ENCODE peak calls at places on chromosomes 4 and X, in nine cellular contexts. One of them, this sample, is unnamed.

GRCh38 chr4:118059397-118059796 is 25.1 kb downstream of the NDST3 start:
- DNase-seq in esophagus muscularis mucosa: no peak
- DNase-seq in Peyer's patch: no peak
- DNase-seq in fibroblast of lung: no peak
- DNase-seq in heart right ventricle: no peak
- DNase-seq in astrocyte: no peak
- DNase-seq in SK-N-SH: no peak
- DNase-seq in brain microvascular endothelial cell: no peak
- DNase-seq in choroid plexus epithelial cell: no peak
- DNase-seq in this sample: no peak

GRCh38 chrX:134868766-134869495 is 121.9 kb upstream of the SMIM10 start:
- DNase-seq in astrocyte: peak
- DNase-seq in fibroblast of lung: peak
- DNase-seq in choroid plexus epithelial cell: peak
- DNase-seq in brain microvascular endothelial cell: peak
- DNase-seq in esophagus muscularis mucosa: no peak
- DNase-seq in SK-N-SH: no peak
- DNase-seq in Peyer's patch: no peak
- DNase-seq in heart right ventricle: no peak
- DNase-seq in this sample: peak

GRCh38 chr4:48970471-48970921 is 15.6 kb upstream of the CWH43 start:
- DNase-seq in SK-N-SH: no peak
- DNase-seq in fibroblast of lung: peak
- DNase-seq in astrocyte: peak
- DNase-seq in brain microvascular endothelial cell: peak
- DNase-seq in heart right ventricle: no peak
- DNase-seq in esophagus muscularis mucosa: no peak
- DNase-seq in choroid plexus epithelial cell: peak
- DNase-seq in Peyer's patch: no peak
- DNase-seq in this sample: peak

GRCh38 chr4:103482471-103482870 is 237.3 kb downstream of the TACR3 start:
- DNase-seq in astrocyte: no peak
- DNase-seq in heart right ventricle: no peak
- DNase-seq in Peyer's patch: no peak
- DNase-seq in choroid plexus epithelial cell: no peak
- DNase-seq in brain microvascular endothelial cell: no peak
- DNase-seq in fibroblast of lung: no peak
- DNase-seq in esophagus muscularis mucosa: no peak
- DNase-seq in SK-N-SH: no peak
- DNase-seq in this sample: no peak

GRCh38 chr4:88623097-88623496 is 30.8 kb downstream of the HERC3 start:
- DNase-seq in Peyer's patch: no peak
- DNase-seq in fibroblast of lung: peak
- DNase-seq in astrocyte: peak
- DNase-seq in esophagus muscularis mucosa: no peak
- DNase-seq in brain microvascular endothelial cell: peak
- DNase-seq in heart right ventricle: no peak
- DNase-seq in SK-N-SH: no peak
- DNase-seq in choroid plexus epithelial cell: peak
- DNase-seq in this sample: peak

GRCh38 chr4:159480826-159481225 is 377.9 kb downstream of the RAPGEF2 start:
- DNase-seq in heart right ventricle: no peak
- DNase-seq in brain microvascular endothelial cell: no peak
- DNase-seq in choroid plexus epithelial cell: no peak
- DNase-seq in SK-N-SH: no peak
- DNase-seq in fibroblast of lung: no peak
- DNase-seq in esophagus muscularis mucosa: no peak
- DNase-seq in astrocyte: no peak
- DNase-seq in Peyer's patch: no peak
- DNase-seq in this sample: no peak

GRCh38 chr4:84920591-84920990 is 45.9 kb downstream of the WDFY3 start:
- DNase-seq in heart right ventricle: no peak
- DNase-seq in choroid plexus epithelial cell: peak
- DNase-seq in SK-N-SH: no peak
- DNase-seq in brain microvascular endothelial cell: peak
- DNase-seq in fibroblast of lung: peak
- DNase-seq in astrocyte: peak
- DNase-seq in Peyer's patch: no peak
- DNase-seq in esophagus muscularis mucosa: no peak
- DNase-seq in this sample: peak

GRCh38 chr4:47484169-47484568 is 906 bp upstream of the ATP10D start:
- DNase-seq in SK-N-SH: no peak
- DNase-seq in esophagus muscularis mucosa: no peak
- DNase-seq in fibroblast of lung: no peak
- DNase-seq in Peyer's patch: no peak
- DNase-seq in brain microvascular endothelial cell: no peak
- DNase-seq in heart right ventricle: no peak
- DNase-seq in astrocyte: no peak
- DNase-seq in choroid plexus epithelial cell: no peak
- DNase-seq in this sample: no peak

GRCh38 chr4:183256756-183257385 is 63.2 kb downstream of the CLDN22 start:
- DNase-seq in choroid plexus epithelial cell: peak
- DNase-seq in fibroblast of lung: peak
- DNase-seq in esophagus muscularis mucosa: no peak
- DNase-seq in astrocyte: no peak
- DNase-seq in SK-N-SH: peak
- DNase-seq in brain microvascular endothelial cell: peak
- DNase-seq in Peyer's patch: peak
- DNase-seq in heart right ventricle: peak
- DNase-seq in this sample: peak

GRCh38 chrX:152733261-152733975 is at the start of the genes CSAG1 and MAGEA12:
- DNase-seq in fibroblast of lung: no peak
- DNase-seq in brain microvascular endothelial cell: no peak
- DNase-seq in astrocyte: no peak
- DNase-seq in choroid plexus epithelial cell: no peak
- DNase-seq in heart right ventricle: no peak
- DNase-seq in SK-N-SH: peak
- DNase-seq in Peyer's patch: no peak
- DNase-seq in esophagus muscularis mucosa: no peak
- DNase-seq in this sample: no peak

GRCh38 chrX:1465261-1466231 is 12.8 kb upstream of the ASMTL start:
- DNase-seq in fibroblast of lung: no peak
- DNase-seq in esophagus muscularis mucosa: peak
- DNase-seq in choroid plexus epithelial cell: no peak
- DNase-seq in heart right ventricle: peak
- DNase-seq in astrocyte: no peak
- DNase-seq in brain microvascular endothelial cell: no peak
- DNase-seq in SK-N-SH: no peak
- DNase-seq in Peyer's patch: no peak
- DNase-seq in this sample: peak

GRCh38 chrX:152619897-152620296 is 17.8 kb upstream of the GABRQ start:
- DNase-seq in choroid plexus epithelial cell: no peak
- DNase-seq in Peyer's patch: no peak
- DNase-seq in esophagus muscularis mucosa: no peak
- DNase-seq in astrocyte: peak
- DNase-seq in fibroblast of lung: peak
- DNase-seq in brain microvascular endothelial cell: no peak
- DNase-seq in SK-N-SH: no peak
- DNase-seq in heart right ventricle: no peak
- DNase-seq in this sample: no peak

GRCh38 chrX:125436855-125437254 is 117.2 kb downstream of the TEX13C start:
- DNase-seq in SK-N-SH: no peak
- DNase-seq in fibroblast of lung: no peak
- DNase-seq in Peyer's patch: no peak
- DNase-seq in heart right ventricle: no peak
- DNase-seq in esophagus muscularis mucosa: no peak
- DNase-seq in brain microvascular endothelial cell: no peak
- DNase-seq in astrocyte: no peak
- DNase-seq in choroid plexus epithelial cell: peak
- DNase-seq in this sample: peak
- TF ChIP-seq CTCF in SK-N-SH: peak
- TF ChIP-seq CTCF in fibroblast of lung: no peak
- TF ChIP-seq CTCF in Peyer's patch: no peak
- TF ChIP-seq CTCF in heart right ventricle: peak
- TF ChIP-seq CTCF in esophagus muscularis mucosa: no peak
- TF ChIP-seq CTCF in brain microvascular endothelial cell: no peak
- TF ChIP-seq CTCF in astrocyte: peak
- TF ChIP-seq CTCF in choroid plexus epithelial cell: no peak
- TF ChIP-seq CTCF in this sample: peak

GRCh38 chrX:102654696-102655095 is 3.4 kb downstream of the GPRASP1 start:
- DNase-seq in esophagus muscularis mucosa: no peak
- DNase-seq in astrocyte: no peak
- DNase-seq in SK-N-SH: no peak
- DNase-seq in fibroblast of lung: no peak
- DNase-seq in brain microvascular endothelial cell: no peak
- DNase-seq in choroid plexus epithelial cell: no peak
- DNase-seq in heart right ventricle: no peak
- DNase-seq in Peyer's patch: no peak
- DNase-seq in this sample: no peak

GRCh38 chrX:102658551-102658950 is 7.3 kb downstream of the GPRASP1 start:
- DNase-seq in astrocyte: no peak
- DNase-seq in fibroblast of lung: no peak
- DNase-seq in SK-N-SH: no peak
- DNase-seq in brain microvascular endothelial cell: no peak
- DNase-seq in Peyer's patch: no peak
- DNase-seq in esophagus muscularis mucosa: no peak
- DNase-seq in heart right ventricle: no peak
- DNase-seq in choroid plexus epithelial cell: no peak
- DNase-seq in this sample: peak

DNA sequence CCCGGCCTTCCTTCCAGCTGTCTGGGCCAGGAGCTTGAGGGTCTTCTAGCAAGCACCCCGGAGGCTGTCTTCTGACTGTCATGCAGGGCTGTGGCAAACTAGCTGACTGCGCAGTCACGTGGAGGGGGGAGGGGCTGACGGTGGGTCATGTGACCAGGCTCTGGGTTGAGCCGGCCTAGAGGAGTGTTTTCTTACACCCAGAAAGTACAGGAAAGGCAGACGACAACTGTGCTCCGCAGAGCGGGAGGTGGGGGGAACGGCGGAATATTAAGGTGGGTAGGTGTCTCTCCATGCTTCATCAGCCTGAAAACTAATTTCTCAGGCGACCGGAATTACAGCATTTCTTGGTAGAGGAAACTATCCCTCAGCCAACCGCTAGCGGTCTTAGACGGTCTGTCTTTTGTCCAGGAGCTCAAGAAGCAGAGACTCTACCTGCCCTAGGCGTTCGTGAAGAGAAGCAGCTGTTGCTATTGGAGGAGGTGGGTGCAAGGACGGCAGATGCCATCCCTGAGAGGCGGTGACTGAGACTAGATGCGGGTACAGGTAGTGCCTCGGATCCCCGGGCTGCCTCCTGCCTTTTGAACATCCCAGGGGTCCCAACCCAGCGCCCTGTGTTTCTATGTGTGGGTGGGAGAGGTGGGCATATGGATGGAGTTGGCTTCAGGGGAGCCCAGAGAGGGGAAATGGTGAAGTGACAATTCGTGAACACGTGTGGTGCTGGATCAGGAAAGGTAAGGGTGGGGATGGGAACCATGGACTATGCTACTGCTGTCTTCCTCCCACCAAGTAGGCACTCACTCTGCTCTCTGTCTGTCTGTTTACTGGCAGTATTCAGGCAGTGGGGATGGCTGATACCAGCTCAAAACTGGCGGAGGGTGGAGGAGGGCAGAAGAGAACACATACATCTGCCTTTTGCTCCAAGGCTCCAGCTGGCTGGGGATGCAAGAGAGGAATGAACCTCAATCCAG is 8.8 kb downstream of the GPRASP1 start:
- DNase-seq in brain microvascular endothelial cell: peak
- DNase-seq in esophagus muscularis mucosa: peak
- DNase-seq in choroid plexus epithelial cell: peak
- DNase-seq in fibroblast of lung: peak
- DNase-seq in Peyer's patch: peak
- DNase-seq in heart right ventricle: peak
- DNase-seq in SK-N-SH: peak
- DNase-seq in astrocyte: peak
- DNase-seq in this sample: peak
- H3K4me3 ChIP-seq in brain microvascular endothelial cell: peak
- H3K4me3 ChIP-seq in esophagus muscularis mucosa: peak
- H3K4me3 ChIP-seq in choroid plexus epithelial cell: peak
- H3K4me3 ChIP-seq in fibroblast of lung: peak
- H3K4me3 ChIP-seq in Peyer's patch: peak
- H3K4me3 ChIP-seq in heart right ventricle: peak
- H3K4me3 ChIP-seq in SK-N-SH: peak
- H3K4me3 ChIP-seq in astrocyte: peak
- H3K4me3 ChIP-seq in this sample: peak

DNA sequence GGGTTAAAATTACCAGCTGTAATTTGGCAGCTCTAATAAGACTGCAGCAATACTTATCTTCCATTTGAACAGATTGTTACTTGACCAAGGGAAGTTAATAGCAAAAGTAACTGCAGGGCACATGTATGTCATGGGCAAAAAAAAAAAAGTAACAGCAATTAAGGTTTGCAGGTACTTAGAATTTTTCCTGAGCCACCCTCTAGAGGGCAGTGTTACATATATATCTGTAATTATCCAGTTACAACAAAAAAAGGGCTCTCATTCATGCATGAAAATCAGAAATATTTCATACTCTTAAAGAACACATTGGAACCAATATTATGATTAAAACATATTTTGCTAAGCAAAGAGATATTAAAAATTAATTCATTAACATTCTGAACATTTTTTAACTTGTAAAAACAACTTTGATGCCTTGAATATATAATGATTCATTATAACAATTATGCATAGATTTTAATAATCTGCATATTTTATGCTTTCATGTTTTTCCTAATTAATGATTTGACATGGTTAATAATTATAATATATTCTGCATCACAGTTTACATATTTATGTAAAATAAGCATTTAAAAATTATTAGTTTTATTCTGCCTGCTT is 25.1 kb downstream of the XIAP start:
- DNase-seq in choroid plexus epithelial cell: peak
- DNase-seq in astrocyte: peak
- DNase-seq in brain microvascular endothelial cell: peak
- DNase-seq in Peyer's patch: no peak
- DNase-seq in esophagus muscularis mucosa: no peak
- DNase-seq in fibroblast of lung: peak
- DNase-seq in heart right ventricle: peak
- DNase-seq in SK-N-SH: peak
- DNase-seq in this sample: peak
- TF ChIP-seq CTCF in choroid plexus epithelial cell: peak
- TF ChIP-seq CTCF in astrocyte: peak
- TF ChIP-seq CTCF in brain microvascular endothelial cell: peak
- TF ChIP-seq CTCF in Peyer's patch: peak
- TF ChIP-seq CTCF in esophagus muscularis mucosa: peak
- TF ChIP-seq CTCF in fibroblast of lung: peak
- TF ChIP-seq CTCF in heart right ventricle: peak
- TF ChIP-seq CTCF in SK-N-SH: peak
- TF ChIP-seq CTCF in this sample: peak

DNA sequence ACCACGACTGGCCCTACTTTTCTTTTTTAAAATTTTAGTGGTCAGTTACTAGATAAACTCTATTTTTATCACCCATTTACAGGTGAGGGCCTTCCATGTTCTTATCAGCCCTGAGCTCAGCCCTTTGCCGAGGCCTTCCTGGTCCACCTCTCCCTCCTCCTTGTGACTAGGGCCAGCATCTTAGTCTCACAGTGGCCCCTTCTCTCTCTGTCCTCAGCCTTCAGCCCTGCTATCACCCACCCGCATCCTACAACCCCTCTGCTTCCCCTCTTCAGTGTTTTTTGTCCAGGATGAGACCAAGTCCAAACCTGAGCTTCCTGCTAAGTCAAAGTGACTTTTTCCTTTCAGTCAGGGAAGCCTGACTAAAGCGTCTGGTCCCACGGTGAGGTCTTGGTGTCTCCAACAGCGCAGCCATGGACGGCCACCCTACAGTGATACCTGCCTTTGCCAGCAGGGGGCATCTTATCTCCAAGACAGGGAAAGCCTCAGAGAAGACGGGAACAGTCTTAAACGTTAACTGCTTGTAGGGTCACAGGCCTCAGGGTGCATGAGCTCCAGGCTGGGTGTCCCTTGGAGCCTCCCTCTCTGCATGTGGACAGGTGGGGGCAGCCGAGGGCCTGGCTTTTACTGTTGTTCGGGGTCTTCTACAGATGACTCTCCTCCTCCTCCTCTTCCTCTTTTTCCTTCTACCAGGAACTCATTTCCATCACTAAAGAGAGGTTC is 11.7 kb upstream of the GAGE10 start:
- DNase-seq in SK-N-SH: peak
- DNase-seq in choroid plexus epithelial cell: peak
- DNase-seq in heart right ventricle: peak
- DNase-seq in astrocyte: peak
- DNase-seq in esophagus muscularis mucosa: no peak
- DNase-seq in brain microvascular endothelial cell: peak
- DNase-seq in Peyer's patch: peak
- DNase-seq in fibroblast of lung: peak
- DNase-seq in this sample: peak
- H3K4me3 ChIP-seq in SK-N-SH: peak
- H3K4me3 ChIP-seq in choroid plexus epithelial cell: no peak
- H3K4me3 ChIP-seq in heart right ventricle: no peak
- H3K4me3 ChIP-seq in astrocyte: no peak
- H3K4me3 ChIP-seq in esophagus muscularis mucosa: no peak
- H3K4me3 ChIP-seq in brain microvascular endothelial cell: no peak
- H3K4me3 ChIP-seq in Peyer's patch: no peak
- H3K4me3 ChIP-seq in fibroblast of lung: no peak
- H3K4me3 ChIP-seq in this sample: no peak

This sample was measured in cardiac fibroblast.